ENCODE peak calls at places on chromosomes 3 and 15, in nine cellular contexts. One of them, this sample, is unnamed.

GRCh38 chr3:134315286-134316106 is 58.8 kb downstream of the AMOTL2 start:
- DNase-seq in amniotic epithelial cell: peak
- DNase-seq in KG1: no peak
- DNase-seq in mesendoderm: peak
- DNase-seq in cardiac fibroblast: peak
- DNase-seq in left colon: no peak
- DNase-seq in hepatic stellate cell: peak
- DNase-seq in lower leg skin: peak
- DNase-seq in NCI-H187 treated with DMSO at 0.1 percent for 48 hours: no peak
- DNase-seq in this sample: peak

GRCh38 chr3:54426431-54426830 is 304.1 kb downstream of the CACNA2D3 start:
- DNase-seq in amniotic epithelial cell: no peak
- DNase-seq in KG1: no peak
- DNase-seq in mesendoderm: no peak
- DNase-seq in cardiac fibroblast: no peak
- DNase-seq in left colon: no peak
- DNase-seq in hepatic stellate cell: no peak
- DNase-seq in lower leg skin: no peak
- DNase-seq in NCI-H187 treated with DMSO at 0.1 percent for 48 hours: no peak
- DNase-seq in this sample: no peak

GRCh38 chr3:13500133-13500885 is 20.2 kb downstream of the HDAC11 start:
- DNase-seq in amniotic epithelial cell: no peak
- DNase-seq in KG1: no peak
- DNase-seq in mesendoderm: peak
- DNase-seq in cardiac fibroblast: peak
- DNase-seq in left colon: no peak
- DNase-seq in hepatic stellate cell: peak
- DNase-seq in lower leg skin: no peak
- DNase-seq in NCI-H187 treated with DMSO at 0.1 percent for 48 hours: no peak
- DNase-seq in this sample: no peak

GRCh38 chr3:186307594-186307993 is 54.4 kb downstream of the DGKG start:
- DNase-seq in amniotic epithelial cell: peak
- DNase-seq in KG1: peak
- DNase-seq in mesendoderm: peak
- DNase-seq in cardiac fibroblast: peak
- DNase-seq in left colon: no peak
- DNase-seq in hepatic stellate cell: no peak
- DNase-seq in lower leg skin: no peak
- DNase-seq in NCI-H187 treated with DMSO at 0.1 percent for 48 hours: no peak
- DNase-seq in this sample: no peak

GRCh38 chr15:48695835-48696573 is 50.5 kb upstream of the FBN1 start:
- DNase-seq in amniotic epithelial cell: no peak
- DNase-seq in KG1: no peak
- DNase-seq in mesendoderm: no peak
- DNase-seq in cardiac fibroblast: no peak
- DNase-seq in left colon: no peak
- DNase-seq in hepatic stellate cell: no peak
- DNase-seq in lower leg skin: no peak
- DNase-seq in NCI-H187 treated with DMSO at 0.1 percent for 48 hours: no peak
- DNase-seq in this sample: no peak

GRCh38 chr3:11248596-11248995 is 23.6 kb upstream of the ATG7 start:
- DNase-seq in amniotic epithelial cell: no peak
- DNase-seq in KG1: no peak
- DNase-seq in mesendoderm: no peak
- DNase-seq in cardiac fibroblast: no peak
- DNase-seq in left colon: no peak
- DNase-seq in hepatic stellate cell: no peak
- DNase-seq in lower leg skin: no peak
- DNase-seq in NCI-H187 treated with DMSO at 0.1 percent for 48 hours: no peak
- DNase-seq in this sample: no peak

GRCh38 chr3:88434001-88434400 is 284.2 kb downstream of the C3orf38 start:
- DNase-seq in amniotic epithelial cell: no peak
- DNase-seq in KG1: no peak
- DNase-seq in mesendoderm: no peak
- DNase-seq in cardiac fibroblast: no peak
- DNase-seq in left colon: no peak
- DNase-seq in hepatic stellate cell: no peak
- DNase-seq in lower leg skin: no peak
- DNase-seq in NCI-H187 treated with DMSO at 0.1 percent for 48 hours: no peak
- DNase-seq in this sample: no peak

GRCh38 chr3:25479727-25480010 is 51.6 kb downstream of the RARB start:
- DNase-seq in amniotic epithelial cell: no peak
- DNase-seq in KG1: no peak
- DNase-seq in mesendoderm: no peak
- DNase-seq in cardiac fibroblast: peak
- DNase-seq in left colon: no peak
- DNase-seq in hepatic stellate cell: no peak
- DNase-seq in lower leg skin: no peak
- DNase-seq in NCI-H187 treated with DMSO at 0.1 percent for 48 hours: no peak
- DNase-seq in this sample: no peak

GRCh38 chr15:99764521-99764920 is 31.3 kb upstream of the LYSMD4 start:
- DNase-seq in amniotic epithelial cell: no peak
- DNase-seq in KG1: no peak
- DNase-seq in mesendoderm: no peak
- DNase-seq in cardiac fibroblast: no peak
- DNase-seq in left colon: no peak
- DNase-seq in hepatic stellate cell: no peak
- DNase-seq in lower leg skin: no peak
- DNase-seq in NCI-H187 treated with DMSO at 0.1 percent for 48 hours: no peak
- DNase-seq in this sample: no peak

GRCh38 chr3:25849641-25850040 is 59.8 kb downstream of the OXSM start:
- DNase-seq in amniotic epithelial cell: peak
- DNase-seq in KG1: no peak
- DNase-seq in mesendoderm: peak
- DNase-seq in cardiac fibroblast: peak
- DNase-seq in left colon: no peak
- DNase-seq in hepatic stellate cell: peak
- DNase-seq in lower leg skin: no peak
- DNase-seq in NCI-H187 treated with DMSO at 0.1 percent for 48 hours: no peak
- DNase-seq in this sample: no peak

GRCh38 chr15:25481208-25481862 is 42.5 kb upstream of the UBE3A start:
- DNase-seq in amniotic epithelial cell: no peak
- DNase-seq in KG1: peak
- DNase-seq in mesendoderm: peak
- DNase-seq in cardiac fibroblast: no peak
- DNase-seq in left colon: no peak
- DNase-seq in hepatic stellate cell: no peak
- DNase-seq in lower leg skin: no peak
- DNase-seq in NCI-H187 treated with DMSO at 0.1 percent for 48 hours: no peak
- DNase-seq in this sample: peak

GRCh38 chr15:41944313-41944940 is 27.9 kb downstream of the EHD4 start:
- DNase-seq in amniotic epithelial cell: peak
- DNase-seq in KG1: no peak
- DNase-seq in mesendoderm: peak
- DNase-seq in cardiac fibroblast: peak
- DNase-seq in left colon: no peak
- DNase-seq in hepatic stellate cell: peak
- DNase-seq in lower leg skin: no peak
- DNase-seq in NCI-H187 treated with DMSO at 0.1 percent for 48 hours: no peak
- DNase-seq in this sample: no peak

GRCh38 chr3:185421577-185422232 is 58.8 kb downstream of the MAP3K13 start:
- DNase-seq in amniotic epithelial cell: no peak
- DNase-seq in KG1: no peak
- DNase-seq in mesendoderm: no peak
- DNase-seq in cardiac fibroblast: no peak
- DNase-seq in left colon: no peak
- DNase-seq in hepatic stellate cell: no peak
- DNase-seq in lower leg skin: no peak
- DNase-seq in NCI-H187 treated with DMSO at 0.1 percent for 48 hours: no peak
- DNase-seq in this sample: no peak

GRCh38 chr3:13657660-13658435 is 108.9 kb downstream of the FBLN2 start:
- DNase-seq in amniotic epithelial cell: peak
- DNase-seq in KG1: no peak
- DNase-seq in mesendoderm: peak
- DNase-seq in cardiac fibroblast: peak
- DNase-seq in left colon: peak
- DNase-seq in hepatic stellate cell: peak
- DNase-seq in lower leg skin: no peak
- DNase-seq in NCI-H187 treated with DMSO at 0.1 percent for 48 hours: no peak
- DNase-seq in this sample: peak

GRCh38 chr3:14565791-14566588 is 25.8 kb upstream of the GRIP2 start:
- DNase-seq in amniotic epithelial cell: peak
- DNase-seq in KG1: peak
- DNase-seq in mesendoderm: no peak
- DNase-seq in cardiac fibroblast: peak
- DNase-seq in left colon: no peak
- DNase-seq in hepatic stellate cell: peak
- DNase-seq in lower leg skin: no peak
- DNase-seq in NCI-H187 treated with DMSO at 0.1 percent for 48 hours: no peak
- DNase-seq in this sample: no peak

GRCh38 chr3:63400259-63400860 is 122.3 kb downstream of the SYNPR start:
- DNase-seq in amniotic epithelial cell: peak
- DNase-seq in KG1: no peak
- DNase-seq in mesendoderm: peak
- DNase-seq in cardiac fibroblast: peak
- DNase-seq in left colon: no peak
- DNase-seq in hepatic stellate cell: no peak
- DNase-seq in lower leg skin: no peak
- DNase-seq in NCI-H187 treated with DMSO at 0.1 percent for 48 hours: no peak
- DNase-seq in this sample: no peak

GRCh38 chr3:174198199-174198598 is 660.9 kb upstream of the NAALADL2 start:
- DNase-seq in amniotic epithelial cell: peak
- DNase-seq in KG1: no peak
- DNase-seq in mesendoderm: no peak
- DNase-seq in cardiac fibroblast: peak
- DNase-seq in left colon: no peak
- DNase-seq in hepatic stellate cell: no peak
- DNase-seq in lower leg skin: no peak
- DNase-seq in NCI-H187 treated with DMSO at 0.1 percent for 48 hours: no peak
- DNase-seq in this sample: no peak

GRCh38 chr15:37019479-37020433 is 80.6 kb downstream of the MEIS2 start:
- DNase-seq in amniotic epithelial cell: peak
- DNase-seq in KG1: no peak
- DNase-seq in mesendoderm: no peak
- DNase-seq in cardiac fibroblast: peak
- DNase-seq in left colon: no peak
- DNase-seq in hepatic stellate cell: peak
- DNase-seq in lower leg skin: no peak
- DNase-seq in NCI-H187 treated with DMSO at 0.1 percent for 48 hours: no peak
- DNase-seq in this sample: no peak

GRCh38 chr15:75037685-75038084 is 14.3 kb downstream of the PPCDC start:
- DNase-seq in amniotic epithelial cell: peak
- DNase-seq in KG1: no peak
- DNase-seq in mesendoderm: no peak
- DNase-seq in cardiac fibroblast: no peak
- DNase-seq in left colon: no peak
- DNase-seq in hepatic stellate cell: no peak
- DNase-seq in lower leg skin: no peak
- DNase-seq in NCI-H187 treated with DMSO at 0.1 percent for 48 hours: no peak
- DNase-seq in this sample: no peak

GRCh38 chr3:102224171-102224570 is 210.6 kb upstream of the ZPLD1 start:
- DNase-seq in amniotic epithelial cell: peak
- DNase-seq in KG1: no peak
- DNase-seq in mesendoderm: no peak
- DNase-seq in cardiac fibroblast: peak
- DNase-seq in left colon: peak
- DNase-seq in hepatic stellate cell: no peak
- DNase-seq in lower leg skin: peak
- DNase-seq in NCI-H187 treated with DMSO at 0.1 percent for 48 hours: no peak
- DNase-seq in this sample: peak

GRCh38 chr3:130834476-130834875 is 59.4 kb upstream of the ATP2C1 start:
- DNase-seq in amniotic epithelial cell: peak
- DNase-seq in KG1: no peak
- DNase-seq in mesendoderm: no peak
- DNase-seq in cardiac fibroblast: peak
- DNase-seq in left colon: no peak
- DNase-seq in hepatic stellate cell: no peak
- DNase-seq in lower leg skin: no peak
- DNase-seq in NCI-H187 treated with DMSO at 0.1 percent for 48 hours: no peak
- DNase-seq in this sample: no peak

GRCh38 chr3:32105291-32106131 is 909 bp upstream of the GPD1L start:
- DNase-seq in amniotic epithelial cell: no peak
- DNase-seq in KG1: no peak
- DNase-seq in mesendoderm: no peak
- DNase-seq in cardiac fibroblast: no peak
- DNase-seq in left colon: peak
- DNase-seq in hepatic stellate cell: no peak
- DNase-seq in lower leg skin: no peak
- DNase-seq in NCI-H187 treated with DMSO at 0.1 percent for 48 hours: no peak
- DNase-seq in this sample: peak

GRCh38 chr3:181230258-181230657 is 240.7 kb upstream of the DNAJC19 start:
- DNase-seq in amniotic epithelial cell: no peak
- DNase-seq in KG1: no peak
- DNase-seq in mesendoderm: peak
- DNase-seq in cardiac fibroblast: no peak
- DNase-seq in left colon: no peak
- DNase-seq in hepatic stellate cell: no peak
- DNase-seq in lower leg skin: no peak
- DNase-seq in NCI-H187 treated with DMSO at 0.1 percent for 48 hours: no peak
- DNase-seq in this sample: no peak

GRCh38 chr3:144403040-144403457 is 431.4 kb downstream of the DIPK2A start:
- DNase-seq in amniotic epithelial cell: peak
- DNase-seq in KG1: no peak
- DNase-seq in mesendoderm: no peak
- DNase-seq in cardiac fibroblast: peak
- DNase-seq in left colon: no peak
- DNase-seq in hepatic stellate cell: no peak
- DNase-seq in lower leg skin: no peak
- DNase-seq in NCI-H187 treated with DMSO at 0.1 percent for 48 hours: no peak
- DNase-seq in this sample: no peak

GRCh38 chr3:29475305-29475825 is 194.5 kb downstream of the RBMS3 start:
- DNase-seq in amniotic epithelial cell: peak
- DNase-seq in KG1: no peak
- DNase-seq in mesendoderm: no peak
- DNase-seq in cardiac fibroblast: no peak
- DNase-seq in left colon: no peak
- DNase-seq in hepatic stellate cell: no peak
- DNase-seq in lower leg skin: no peak
- DNase-seq in NCI-H187 treated with DMSO at 0.1 percent for 48 hours: no peak
- DNase-seq in this sample: no peak

GRCh38 chr3:126014252-126014651 is 45.3 kb downstream of the ROPN1B start:
- DNase-seq in amniotic epithelial cell: peak
- DNase-seq in KG1: no peak
- DNase-seq in mesendoderm: no peak
- DNase-seq in cardiac fibroblast: peak
- DNase-seq in left colon: no peak
- DNase-seq in hepatic stellate cell: peak
- DNase-seq in lower leg skin: no peak
- DNase-seq in NCI-H187 treated with DMSO at 0.1 percent for 48 hours: no peak
- DNase-seq in this sample: no peak

GRCh38 chr15:98433856-98434255 is 214.5 kb upstream of the IGF1R start:
- DNase-seq in amniotic epithelial cell: no peak
- DNase-seq in KG1: no peak
- DNase-seq in mesendoderm: no peak
- DNase-seq in cardiac fibroblast: no peak
- DNase-seq in left colon: no peak
- DNase-seq in hepatic stellate cell: no peak
- DNase-seq in lower leg skin: no peak
- DNase-seq in NCI-H187 treated with DMSO at 0.1 percent for 48 hours: no peak
- DNase-seq in this sample: no peak

GRCh38 chr3:196931157-196931556 is 11.2 kb downstream of the NCBP2 start:
- DNase-seq in amniotic epithelial cell: no peak
- DNase-seq in KG1: no peak
- DNase-seq in mesendoderm: no peak
- DNase-seq in cardiac fibroblast: no peak
- DNase-seq in left colon: no peak
- DNase-seq in hepatic stellate cell: no peak
- DNase-seq in lower leg skin: no peak
- DNase-seq in NCI-H187 treated with DMSO at 0.1 percent for 48 hours: no peak
- DNase-seq in this sample: no peak

GRCh38 chr15:99087405-99087943 is 17.4 kb upstream of the SYNM start:
- DNase-seq in amniotic epithelial cell: no peak
- DNase-seq in KG1: no peak
- DNase-seq in mesendoderm: no peak
- DNase-seq in cardiac fibroblast: no peak
- DNase-seq in left colon: no peak
- DNase-seq in hepatic stellate cell: no peak
- DNase-seq in lower leg skin: no peak
- DNase-seq in NCI-H187 treated with DMSO at 0.1 percent for 48 hours: no peak
- DNase-seq in this sample: no peak

GRCh38 chr3:107064445-107065060 is 312.7 kb upstream of the CCDC54 start:
- DNase-seq in amniotic epithelial cell: peak
- DNase-seq in KG1: peak
- DNase-seq in mesendoderm: peak
- DNase-seq in cardiac fibroblast: peak
- DNase-seq in left colon: peak
- DNase-seq in hepatic stellate cell: peak
- DNase-seq in lower leg skin: peak
- DNase-seq in NCI-H187 treated with DMSO at 0.1 percent for 48 hours: peak
- DNase-seq in this sample: peak

GRCh38 chr3:170907519-170908234 is 760 bp downstream of the EIF5A2 start:
- DNase-seq in amniotic epithelial cell: no peak
- DNase-seq in KG1: no peak
- DNase-seq in mesendoderm: peak
- DNase-seq in cardiac fibroblast: peak
- DNase-seq in left colon: no peak
- DNase-seq in hepatic stellate cell: peak
- DNase-seq in lower leg skin: no peak
- DNase-seq in NCI-H187 treated with DMSO at 0.1 percent for 48 hours: no peak
- DNase-seq in this sample: no peak